ENCODE peak calls at places on chromosomes 3 and 15, in four cellular contexts. One of them, this sample, is unnamed. For H3K4me1 and H3K9me3, the result is how much of the 10 kb centered on the place peaks cover.

GRCh38 chr3:174125267-174125844 is 727.8 kb downstream of the NLGN1 start:
- DNase-seq in endodermal cell: peak
- DNase-seq in aorta: no peak
- DNase-seq in Panc1: no peak
- DNase-seq in this sample: peak

GRCh38 chr15:89533861-89534544 is 37.6 kb upstream of the RHCG start:
- DNase-seq in endodermal cell: no peak
- DNase-seq in aorta: no peak
- DNase-seq in Panc1: no peak
- DNase-seq in this sample: no peak

GRCh38 chr3:152056481-152056880 is 183.0 kb downstream of the SUCNR1 start:
- DNase-seq in endodermal cell: no peak
- DNase-seq in aorta: no peak
- DNase-seq in Panc1: no peak
- DNase-seq in this sample: no peak

GRCh38 chr15:74906193-74906449 is 530 bp downstream of the FAM219B start:
- DNase-seq in endodermal cell: peak
- DNase-seq in aorta: no peak
- DNase-seq in Panc1: no peak
- DNase-seq in this sample: no peak

GRCh38 chr3:54278960-54279359 is 156.6 kb downstream of the CACNA2D3 start:
- DNase-seq in endodermal cell: no peak
- DNase-seq in aorta: no peak
- DNase-seq in Panc1: no peak
- DNase-seq in this sample: no peak

GRCh38 chr15:31477301-31477700 is 150.7 kb downstream of the KLF13 start:
- DNase-seq in endodermal cell: no peak
- DNase-seq in aorta: no peak
- DNase-seq in Panc1: no peak
- DNase-seq in this sample: no peak

GRCh38 chr15:74257105-74257504 is 21.0 kb downstream of the CCDC33 start:
- DNase-seq in endodermal cell: no peak
- DNase-seq in aorta: no peak
- DNase-seq in Panc1: no peak
- DNase-seq in this sample: no peak

GRCh38 chr3:141485578-141486415 is 1.0 kb upstream of the RASA2 start:
- DNase-seq in endodermal cell: no peak
- DNase-seq in aorta: no peak
- DNase-seq in Panc1: no peak
- DNase-seq in this sample: no peak

GRCh38 chr3:42229942-42230688 is 35.9 kb downstream of the CCK start:
- DNase-seq in endodermal cell: peak
- DNase-seq in aorta: no peak
- DNase-seq in Panc1: no peak
- DNase-seq in this sample: peak

GRCh38 chr3:127056281-127056680 is 73.4 kb downstream of the PLXNA1 start:
- DNase-seq in endodermal cell: no peak
- DNase-seq in aorta: no peak
- DNase-seq in Panc1: no peak
- DNase-seq in this sample: no peak

GRCh38 chr15:37019479-37020433 is 80.6 kb downstream of the MEIS2 start:
- DNase-seq in endodermal cell: no peak
- DNase-seq in aorta: no peak
- DNase-seq in Panc1: no peak
- DNase-seq in this sample: no peak

GRCh38 chr15:87902772-87903388 is 353.7 kb downstream of the NTRK3 start:
- DNase-seq in endodermal cell: no peak
- DNase-seq in aorta: peak
- DNase-seq in Panc1: no peak
- DNase-seq in this sample: no peak

GRCh38 chr3:187769771-187770170 is 24.5 kb upstream of the BCL6 start:
- DNase-seq in endodermal cell: no peak
- DNase-seq in aorta: no peak
- DNase-seq in Panc1: no peak
- DNase-seq in this sample: no peak

GRCh38 chr3:17741621-17742091 is 775 bp downstream of the TBC1D5 start:
- DNase-seq in endodermal cell: no peak
- DNase-seq in aorta: no peak
- DNase-seq in Panc1: no peak
- DNase-seq in this sample: no peak

GRCh38 chr3:14547693-14548092 is 7.6 kb upstream of the GRIP2 start:
- DNase-seq in endodermal cell: no peak
- DNase-seq in aorta: peak
- DNase-seq in Panc1: no peak
- DNase-seq in this sample: no peak

GRCh38 chr3:193594946-193595689 is 2.1 kb downstream of the OPA1 start:
- DNase-seq in endodermal cell: no peak
- DNase-seq in aorta: no peak
- DNase-seq in Panc1: no peak
- DNase-seq in this sample: no peak

GRCh38 chr3:126961191-126961790 is 21.6 kb upstream of the PLXNA1 start:
- DNase-seq in endodermal cell: no peak
- DNase-seq in aorta: peak
- DNase-seq in Panc1: no peak
- DNase-seq in this sample: no peak

GRCh38 chr3:159860269-159860668 is 128.4 kb upstream of the IL12A start:
- DNase-seq in endodermal cell: no peak
- DNase-seq in aorta: no peak
- DNase-seq in Panc1: no peak
- DNase-seq in this sample: no peak

GRCh38 chr3:35393916-35394315 is 245.4 kb upstream of the ARPP21 start:
- DNase-seq in endodermal cell: peak
- DNase-seq in aorta: no peak
- DNase-seq in Panc1: no peak
- DNase-seq in this sample: no peak

GRCh38 chr3:101809178-101810022 is 30.4 kb downstream of the NXPE3 start:
- DNase-seq in endodermal cell: no peak
- DNase-seq in aorta: no peak
- DNase-seq in Panc1: no peak
- DNase-seq in this sample: no peak

GRCh38 chr3:151877269-151877668 is 3.8 kb downstream of the SUCNR1 start:
- DNase-seq in endodermal cell: no peak
- DNase-seq in aorta: no peak
- DNase-seq in Panc1: no peak
- DNase-seq in this sample: no peak

GRCh38 chr3:54033761-54034160 is 88.6 kb upstream of the CACNA2D3 start:
- DNase-seq in endodermal cell: no peak
- DNase-seq in aorta: no peak
- DNase-seq in Panc1: no peak
- DNase-seq in this sample: no peak

GRCh38 chr3:146504546-146505197 is 35.3 kb upstream of the PLSCR2 start:
- DNase-seq in endodermal cell: peak
- DNase-seq in aorta: no peak
- DNase-seq in Panc1: no peak
- DNase-seq in this sample: peak

GRCh38 chr3:30368978-30369377 is 237.4 kb upstream of the TGFBR2 start:
- DNase-seq in endodermal cell: no peak
- DNase-seq in aorta: no peak
- DNase-seq in Panc1: no peak
- DNase-seq in this sample: no peak

GRCh38 chr3:123483146-123483545 is 34.3 kb upstream of the ADCY5 start:
- DNase-seq in endodermal cell: no peak
- DNase-seq in aorta: no peak
- DNase-seq in Panc1: no peak
- DNase-seq in this sample: no peak
- H3K4me1 ChIP-seq in endodermal cell: under half
- H3K4me1 ChIP-seq in aorta: under half
- H3K4me1 ChIP-seq in Panc1: under half
- H3K4me1 ChIP-seq in this sample: under half

GRCh38 chr3:757711-758110 is 335.1 kb upstream of the CNTN6 start:
- DNase-seq in endodermal cell: no peak
- DNase-seq in aorta: no peak
- DNase-seq in Panc1: no peak
- DNase-seq in this sample: no peak
- H3K9me3 ChIP-seq in endodermal cell: half or more
- H3K9me3 ChIP-seq in aorta: under half
- H3K9me3 ChIP-seq in Panc1: under half
- H3K9me3 ChIP-seq in this sample: under half

DNA sequence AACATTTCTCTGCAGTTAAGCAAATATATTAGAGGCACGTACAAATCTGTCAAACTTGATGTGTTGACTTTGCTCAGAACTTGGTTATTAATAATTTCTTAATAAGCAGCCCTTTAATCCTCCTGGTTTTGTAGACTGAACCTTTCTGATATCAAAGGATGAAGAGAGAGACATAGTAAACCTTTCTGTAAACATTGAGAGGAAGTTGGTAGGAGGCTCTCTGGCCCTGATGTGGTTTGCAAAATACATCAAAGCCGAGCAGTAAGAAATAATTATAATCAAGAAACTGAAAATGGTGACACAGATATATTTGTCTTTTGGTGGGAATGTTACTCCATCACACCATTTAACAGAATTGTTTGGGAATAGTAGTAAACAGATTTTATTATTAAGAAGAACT is 111.9 kb downstream of the OXSM start:
- DNase-seq in endodermal cell: no peak
- DNase-seq in aorta: no peak
- DNase-seq in Panc1: no peak
- DNase-seq in this sample: no peak
- H3K27ac ChIP-seq in endodermal cell: no peak
- H3K27ac ChIP-seq in aorta: no peak
- H3K27ac ChIP-seq in Panc1: no peak
- H3K27ac ChIP-seq in this sample: no peak

GRCh38 chr3:47664519-47664918 is 85.9 kb upstream of the CSPG5 start:
- DNase-seq in endodermal cell: no peak
- DNase-seq in aorta: no peak
- DNase-seq in Panc1: no peak
- DNase-seq in this sample: peak
- H3K4me1 ChIP-seq in endodermal cell: under half
- H3K4me1 ChIP-seq in aorta: under half
- H3K4me1 ChIP-seq in Panc1: under half
- H3K4me1 ChIP-seq in this sample: under half

DNA sequence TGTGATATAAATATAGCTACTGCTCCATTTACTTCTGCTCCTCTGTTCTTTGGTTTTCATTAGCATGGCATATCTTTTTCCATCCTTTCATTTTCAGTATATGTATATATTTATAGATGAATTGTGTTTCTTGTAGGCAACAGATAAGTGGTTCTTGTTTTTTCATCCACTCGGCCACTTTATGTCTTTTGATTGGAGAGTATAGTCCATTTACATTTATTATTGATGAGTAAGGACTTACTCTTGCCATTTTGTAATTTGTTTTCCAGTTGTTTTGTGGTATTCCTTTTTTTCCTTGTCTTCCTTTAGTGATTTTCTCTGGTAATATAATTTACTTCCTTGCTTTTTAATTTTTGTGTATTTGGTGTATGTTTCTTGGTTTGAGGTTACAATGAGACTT is 26.8 kb upstream of the COPB2 start:
- DNase-seq in endodermal cell: no peak
- DNase-seq in aorta: no peak
- DNase-seq in Panc1: no peak
- DNase-seq in this sample: no peak
- H3K9me3 ChIP-seq in endodermal cell: under half
- H3K9me3 ChIP-seq in aorta: under half
- H3K9me3 ChIP-seq in Panc1: under half
- H3K9me3 ChIP-seq in this sample: under half

GRCh38 chr3:57160731-57161086 is 4.4 kb downstream of the IL17RD start:
- DNase-seq in endodermal cell: peak
- DNase-seq in aorta: no peak
- DNase-seq in Panc1: no peak
- DNase-seq in this sample: no peak
- H3K27ac ChIP-seq in endodermal cell: peak
- H3K27ac ChIP-seq in aorta: no peak
- H3K27ac ChIP-seq in Panc1: no peak
- H3K27ac ChIP-seq in this sample: no peak

GRCh38 chr15:59237119-59237853 is 30.6 kb downstream of the LDHAL6B start:
- DNase-seq in endodermal cell: no peak
- DNase-seq in aorta: no peak
- DNase-seq in Panc1: no peak
- DNase-seq in this sample: no peak
- H3K4me1 ChIP-seq in endodermal cell: under half
- H3K4me1 ChIP-seq in aorta: under half
- H3K4me1 ChIP-seq in Panc1: under half
- H3K4me1 ChIP-seq in this sample: under half

DNA sequence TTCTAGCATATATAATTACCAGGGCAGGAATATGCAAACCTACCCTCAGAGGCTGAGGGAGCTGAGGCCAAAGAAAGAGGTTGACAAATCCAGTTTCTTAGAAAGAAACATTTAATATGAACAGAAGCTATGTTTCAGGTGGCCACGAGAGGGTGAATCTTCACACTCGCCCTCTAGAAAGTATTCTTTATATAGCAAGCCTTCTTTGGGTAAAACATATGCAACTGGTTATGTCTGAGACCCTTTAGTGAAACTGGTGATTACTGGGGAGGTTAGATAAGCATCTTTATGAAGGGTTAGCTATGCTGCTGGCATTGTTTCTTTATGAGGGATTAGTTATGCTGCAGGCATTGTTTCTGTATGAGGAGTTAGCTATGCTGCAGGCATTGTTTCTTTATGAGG is 50.7 kb upstream of the GOLGA6L2 start:
- DNase-seq in endodermal cell: no peak
- DNase-seq in aorta: no peak
- DNase-seq in Panc1: peak
- DNase-seq in this sample: no peak
- H3K9me3 ChIP-seq in endodermal cell: under half
- H3K9me3 ChIP-seq in aorta: under half
- H3K9me3 ChIP-seq in Panc1: under half
- H3K9me3 ChIP-seq in this sample: under half

GRCh38 chr3:16507540-16508241 is 5.8 kb downstream of the RFTN1 start:
- DNase-seq in endodermal cell: no peak
- DNase-seq in aorta: no peak
- DNase-seq in Panc1: no peak
- DNase-seq in this sample: no peak
- H3K27ac ChIP-seq in endodermal cell: no peak
- H3K27ac ChIP-seq in aorta: no peak
- H3K27ac ChIP-seq in Panc1: no peak
- H3K27ac ChIP-seq in this sample: no peak